ENCODE peak calls at places on chromosome 4, in six cellular contexts. One of them, this sample, is unnamed.

GRCh38 chr4:84583871-84584373 is 995 bp downstream of the CDS1 start:
- DNase-seq in mesenchymal stem cell: peak; percentile 8
- DNase-seq in neuronal stem cell: no peak
- DNase-seq in H9: no peak
- DNase-seq in H1: no peak
- DNase-seq in IMR-90: no peak
- DNase-seq in this sample: no peak

GRCh38 chr4:103046416-103047290 is 27.1 kb upstream of the SLC9B1 start:
- DNase-seq in neuronal stem cell: peak; percentile 21
- DNase-seq in mesenchymal stem cell: peak; percentile 59
- DNase-seq in H9: peak; percentile 41
- DNase-seq in H1: no peak
- DNase-seq in IMR-90: peak; percentile 46
- DNase-seq in this sample: peak; percentile 64

GRCh38 chr4:10629394-10629793 is 55.2 kb downstream of the CLNK start:
- DNase-seq in mesenchymal stem cell: no peak
- DNase-seq in H1: no peak
- DNase-seq in IMR-90: no peak
- DNase-seq in H9: no peak
- DNase-seq in neuronal stem cell: no peak
- DNase-seq in this sample: no peak

GRCh38 chr4:163804001-163804400 is 309.5 kb downstream of the TMA16 start:
- DNase-seq in mesenchymal stem cell: no peak
- DNase-seq in IMR-90: no peak
- DNase-seq in H9: no peak
- DNase-seq in neuronal stem cell: no peak
- DNase-seq in H1: no peak
- DNase-seq in this sample: no peak

GRCh38 chr4:74374561-74375327 is 9.8 kb downstream of the EREG start:
- DNase-seq in H9: no peak
- DNase-seq in IMR-90: peak; percentile 75
- DNase-seq in neuronal stem cell: no peak
- DNase-seq in H1: no peak
- DNase-seq in mesenchymal stem cell: peak; percentile 91
- DNase-seq in this sample: peak; percentile 81

GRCh38 chr4:56668267-56668666 is 12.8 kb downstream of the HOPX start:
- DNase-seq in neuronal stem cell: no peak
- DNase-seq in IMR-90: no peak
- DNase-seq in H9: no peak
- DNase-seq in mesenchymal stem cell: no peak
- DNase-seq in H1: no peak
- DNase-seq in this sample: no peak

GRCh38 chr4:77734928-77735327 is 84.2 kb downstream of the CNOT6L start:
- DNase-seq in H9: no peak
- DNase-seq in neuronal stem cell: no peak
- DNase-seq in H1: no peak
- DNase-seq in mesenchymal stem cell: peak; percentile 91
- DNase-seq in IMR-90: peak; percentile 79
- DNase-seq in this sample: peak; percentile 48

GRCh38 chr4:30429813-30430466 is 290.2 kb upstream of the PCDH7 start:
- DNase-seq in mesenchymal stem cell: peak; percentile 81
- DNase-seq in H1: no peak
- DNase-seq in neuronal stem cell: no peak
- DNase-seq in H9: no peak
- DNase-seq in IMR-90: peak; percentile 87
- DNase-seq in this sample: no peak

GRCh38 chr4:109751852-109752251 is 22.0 kb upstream of the PLA2G12A start:
- DNase-seq in mesenchymal stem cell: no peak
- DNase-seq in IMR-90: no peak
- DNase-seq in H9: no peak
- DNase-seq in neuronal stem cell: no peak
- DNase-seq in H1: no peak
- DNase-seq in this sample: no peak

GRCh38 chr4:33722800-33723511 is 2521.4 kb downstream of the ARAP2 start:
- DNase-seq in IMR-90: no peak
- DNase-seq in H9: no peak
- DNase-seq in neuronal stem cell: no peak
- DNase-seq in mesenchymal stem cell: no peak
- DNase-seq in H1: no peak
- DNase-seq in this sample: no peak

GRCh38 chr4:6778435-6778834 is 4.1 kb upstream of the KIAA0232 start:
- DNase-seq in IMR-90: no peak
- DNase-seq in H1: no peak
- DNase-seq in mesenchymal stem cell: no peak
- DNase-seq in neuronal stem cell: no peak
- DNase-seq in H9: no peak
- DNase-seq in this sample: no peak

GRCh38 chr4:35565640-35566039 is 678.7 kb downstream of the ARAP2 start:
- DNase-seq in H9: no peak
- DNase-seq in H1: no peak
- DNase-seq in mesenchymal stem cell: no peak
- DNase-seq in IMR-90: no peak
- DNase-seq in neuronal stem cell: no peak
- DNase-seq in this sample: no peak

GRCh38 chr4:62454535-62454934 is 1254.4 kb downstream of the ADGRL3 start:
- DNase-seq in H1: no peak
- DNase-seq in IMR-90: no peak
- DNase-seq in neuronal stem cell: no peak
- DNase-seq in H9: no peak
- DNase-seq in mesenchymal stem cell: no peak
- DNase-seq in this sample: no peak

GRCh38 chr4:115113382-115114106 is at the start of gene NDST4:
- DNase-seq in IMR-90: no peak
- DNase-seq in H9: no peak
- DNase-seq in mesenchymal stem cell: peak; percentile 46
- DNase-seq in H1: no peak
- DNase-seq in neuronal stem cell: peak; percentile 79
- DNase-seq in this sample: no peak

GRCh38 chr4:36651253-36651652 is 369.8 kb downstream of the DTHD1 start:
- DNase-seq in H1: no peak
- DNase-seq in neuronal stem cell: no peak
- DNase-seq in IMR-90: no peak
- DNase-seq in H9: no peak
- DNase-seq in mesenchymal stem cell: no peak
- DNase-seq in this sample: no peak

GRCh38 chr4:119040711-119041185 is 94.9 kb upstream of the MYOZ2 start:
- DNase-seq in mesenchymal stem cell: peak; percentile 85
- DNase-seq in neuronal stem cell: no peak
- DNase-seq in H1: no peak
- DNase-seq in H9: peak; percentile 60
- DNase-seq in IMR-90: peak; percentile 93
- DNase-seq in this sample: peak; percentile 88

GRCh38 chr4:23369331-23369730 is 520.5 kb downstream of the PPARGC1A start:
- DNase-seq in H9: peak; percentile 46
- DNase-seq in neuronal stem cell: no peak
- DNase-seq in mesenchymal stem cell: no peak
- DNase-seq in IMR-90: no peak
- DNase-seq in H1: no peak
- DNase-seq in this sample: no peak

GRCh38 chr4:84917087-84917821 is 49.2 kb downstream of the WDFY3 start:
- DNase-seq in mesenchymal stem cell: no peak
- DNase-seq in H9: no peak
- DNase-seq in IMR-90: peak; percentile 8
- DNase-seq in H1: no peak
- DNase-seq in neuronal stem cell: no peak
- DNase-seq in this sample: no peak

GRCh38 chr4:38119663-38120374 is 159.6 kb downstream of the PTTG2 start:
- DNase-seq in mesenchymal stem cell: peak; percentile 96
- DNase-seq in H9: no peak
- DNase-seq in IMR-90: peak; percentile 88
- DNase-seq in neuronal stem cell: no peak
- DNase-seq in H1: no peak
- DNase-seq in this sample: no peak

GRCh38 chr4:145984563-145984962 is 45.9 kb upstream of the ZNF827 start:
- DNase-seq in neuronal stem cell: no peak
- DNase-seq in IMR-90: no peak
- DNase-seq in mesenchymal stem cell: no peak
- DNase-seq in H9: no peak
- DNase-seq in H1: no peak
- DNase-seq in this sample: no peak

GRCh38 chr4:73450398-73451004 is 14.5 kb downstream of the AFP start:
- DNase-seq in H9: peak; percentile 35
- DNase-seq in IMR-90: peak; percentile 89
- DNase-seq in neuronal stem cell: no peak
- DNase-seq in H1: peak; percentile 51
- DNase-seq in mesenchymal stem cell: peak; percentile 64
- DNase-seq in this sample: peak; percentile 25

GRCh38 chr4:30714408-30715031 is 5.6 kb upstream of the PCDH7 start:
- DNase-seq in H1: peak; percentile 53
- DNase-seq in mesenchymal stem cell: peak; percentile 72
- DNase-seq in IMR-90: peak; percentile 59
- DNase-seq in H9: peak; percentile 55
- DNase-seq in neuronal stem cell: peak; percentile 40
- DNase-seq in this sample: peak; percentile 2

GRCh38 chr4:155906554-155907247 is 3.2 kb downstream of the TDO2 start:
- DNase-seq in neuronal stem cell: no peak
- DNase-seq in H1: no peak
- DNase-seq in mesenchymal stem cell: peak; percentile 95
- DNase-seq in H9: no peak
- DNase-seq in IMR-90: peak; percentile 99
- DNase-seq in this sample: no peak

GRCh38 chr4:181475781-181476180 is 767.4 kb upstream of the TENM3 start:
- DNase-seq in H1: peak; percentile 49
- DNase-seq in IMR-90: no peak
- DNase-seq in neuronal stem cell: no peak
- DNase-seq in H9: no peak
- DNase-seq in mesenchymal stem cell: no peak
- DNase-seq in this sample: no peak

GRCh38 chr4:56613101-56613862 is 67.8 kb downstream of the HOPX start:
- DNase-seq in H1: no peak
- DNase-seq in mesenchymal stem cell: peak; percentile 86
- DNase-seq in neuronal stem cell: no peak
- DNase-seq in H9: no peak
- DNase-seq in IMR-90: peak; percentile 91
- DNase-seq in this sample: peak; percentile 10

GRCh38 chr4:1250921-1251772 is 2.2 kb upstream of the CTBP1 start:
- DNase-seq in mesenchymal stem cell: no peak
- DNase-seq in neuronal stem cell: no peak
- DNase-seq in H1: no peak
- DNase-seq in IMR-90: no peak
- DNase-seq in H9: no peak
- DNase-seq in this sample: no peak

GRCh38 chr4:101201421-101201820 is 145.9 kb downstream of the PPP3CA start:
- DNase-seq in IMR-90: no peak
- DNase-seq in H1: no peak
- DNase-seq in neuronal stem cell: no peak
- DNase-seq in H9: no peak
- DNase-seq in mesenchymal stem cell: peak; percentile 44
- DNase-seq in this sample: no peak

GRCh38 chr4:2257361-2258001 is 4.4 kb downstream of the MXD4 start:
- DNase-seq in H9: no peak
- DNase-seq in mesenchymal stem cell: no peak
- DNase-seq in IMR-90: no peak
- DNase-seq in neuronal stem cell: no peak
- DNase-seq in H1: peak; percentile 38
- DNase-seq in this sample: no peak

GRCh38 chr4:86653237-86653865 is 59.2 kb downstream of the PTPN13 start:
- DNase-seq in IMR-90: no peak
- DNase-seq in H1: peak; percentile 73
- DNase-seq in H9: no peak
- DNase-seq in neuronal stem cell: no peak
- DNase-seq in mesenchymal stem cell: no peak
- DNase-seq in this sample: peak; percentile 44

DNA sequence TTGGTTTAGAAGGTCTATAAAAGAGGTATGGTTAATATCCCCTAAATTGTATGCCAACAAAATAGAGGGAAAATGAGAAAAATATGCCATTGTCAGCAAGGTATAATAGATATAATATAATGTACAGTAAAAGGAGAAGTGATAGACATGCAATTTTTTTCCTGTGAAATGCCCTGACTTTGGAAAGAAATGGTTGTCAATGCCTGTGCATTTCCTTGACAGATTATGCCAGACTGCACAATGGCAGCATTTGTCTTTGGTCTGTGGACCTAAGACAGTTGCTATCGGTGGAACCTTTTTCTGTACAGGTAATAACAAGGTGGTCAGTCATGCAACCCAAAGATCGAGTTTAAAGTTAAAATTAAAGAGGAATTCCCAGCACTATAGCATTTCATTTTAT is 301.7 kb downstream of the CFAP299 start:
- DNase-seq in IMR-90: no peak
- DNase-seq in mesenchymal stem cell: no peak
- DNase-seq in neuronal stem cell: no peak
- DNase-seq in H9: no peak
- DNase-seq in H1: no peak
- DNase-seq in this sample: no peak
- H3K14ac ChIP-seq in IMR-90: no peak overlapping the region
- H3K14ac ChIP-seq in mesenchymal stem cell: no peak overlapping the region
- H3K14ac ChIP-seq in neuronal stem cell: no peak overlapping the region
- H3K14ac ChIP-seq in H9: no peak overlapping the region
- H3K14ac ChIP-seq in H1: no peak overlapping the region
- H3K14ac ChIP-seq in this sample: no peak overlapping the region

DNA sequence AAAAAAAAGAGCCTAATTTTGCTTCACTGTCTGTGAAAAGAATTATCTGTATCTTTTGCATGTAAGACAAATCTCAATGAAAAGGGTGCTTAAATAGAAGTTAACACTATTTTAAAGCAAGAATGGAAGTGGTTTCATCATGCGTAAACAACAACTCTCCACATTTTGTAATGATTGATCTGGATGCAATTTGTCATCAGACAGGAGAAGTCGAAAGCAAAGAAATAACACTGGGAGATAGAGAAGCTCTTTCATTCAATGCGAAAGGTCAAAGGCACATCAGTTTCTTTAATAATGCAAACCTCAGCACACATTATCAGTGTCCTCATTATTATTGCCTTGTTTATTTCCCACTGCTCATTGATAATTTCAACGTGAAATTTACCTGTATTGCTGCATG is 8.8 kb downstream of the KLKB1 start:
- DNase-seq in mesenchymal stem cell: no peak
- DNase-seq in neuronal stem cell: no peak
- DNase-seq in H9: no peak
- DNase-seq in H1: no peak
- DNase-seq in IMR-90: no peak
- DNase-seq in this sample: no peak
- H2AFZ ChIP-seq in mesenchymal stem cell: no peak overlapping the region
- H2AFZ ChIP-seq in neuronal stem cell: no peak overlapping the region
- H2AFZ ChIP-seq in H9: no peak overlapping the region
- H2AFZ ChIP-seq in H1: no peak overlapping the region
- H2AFZ ChIP-seq in IMR-90: no peak overlapping the region
- H2AFZ ChIP-seq in this sample: no peak overlapping the region

DNA sequence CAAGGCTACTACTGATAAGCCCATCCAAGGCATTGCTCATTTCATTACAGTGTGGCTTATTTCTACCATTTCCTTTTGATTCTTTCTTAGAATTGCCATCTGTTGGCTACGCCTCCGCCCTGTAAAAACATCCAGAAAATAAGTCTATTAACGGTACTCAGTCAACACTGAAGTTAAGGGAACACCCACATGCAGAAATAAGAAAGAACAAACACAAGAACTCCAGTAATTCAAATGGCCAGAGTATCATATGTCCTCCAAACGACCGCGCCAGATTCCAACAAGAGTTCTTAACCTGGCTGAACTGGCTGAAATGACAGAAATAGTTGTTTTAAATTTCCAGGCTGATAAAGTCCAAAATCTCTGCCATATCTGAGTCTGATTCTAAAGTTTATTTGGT is 90.3 kb downstream of the CXXC4 start:
- DNase-seq in H9: no peak
- DNase-seq in mesenchymal stem cell: no peak
- DNase-seq in neuronal stem cell: no peak
- DNase-seq in IMR-90: no peak
- DNase-seq in H1: no peak
- DNase-seq in this sample: no peak
- H3K27ac ChIP-seq in H9: no peak overlapping the region
- H3K27ac ChIP-seq in mesenchymal stem cell: no peak overlapping the region
- H3K27ac ChIP-seq in neuronal stem cell: no peak overlapping the region
- H3K27ac ChIP-seq in IMR-90: no peak overlapping the region
- H3K27ac ChIP-seq in H1: no peak overlapping the region
- H3K27ac ChIP-seq in this sample: no peak overlapping the region

GRCh38 chr4:41320278-41320677 is 63.5 kb downstream of the UCHL1 start:
- DNase-seq in IMR-90: no peak
- DNase-seq in neuronal stem cell: no peak
- DNase-seq in H9: no peak
- DNase-seq in H1: no peak
- DNase-seq in mesenchymal stem cell: no peak
- DNase-seq in this sample: peak; percentile 9
- H3K14ac ChIP-seq in IMR-90: no peak overlapping the region
- H3K14ac ChIP-seq in neuronal stem cell: no peak overlapping the region
- H3K14ac ChIP-seq in H9: no peak overlapping the region
- H3K14ac ChIP-seq in H1: no peak overlapping the region
- H3K14ac ChIP-seq in mesenchymal stem cell: no peak overlapping the region
- H3K14ac ChIP-seq in this sample: no peak overlapping the region

This sample was measured in trophoblast cell.